ENCODE peak calls at places on chromosomes 7 and 10, in four cellular contexts. Z, D, U and K are unnamed samples.

GRCh38 chr7:28410628-28411578 is 1.4 kb upstream of the CREB5 start:
- DNase-seq in Z (no peak), D (no peak), U (no peak), K (no peak)

GRCh38 chr10:33661580-33662269 is 327.3 kb upstream of the NRP1 start:
- DNase-seq in Z (no peak), D (no peak), U (peak; percentile 4), K (no peak)

GRCh38 chr10:8183241-8183704 is 128.8 kb downstream of the GATA3 start:
- DNase-seq in Z (no peak), D (no peak), U (no peak), K (no peak)

GRCh38 chr10:69567920-69568319 is 5.3 kb downstream of the NEUROG3 start:
- DNase-seq in Z (peak; percentile 6), D (no peak), U (no peak), K (peak; percentile 7)

GRCh38 chr10:48614481-48615383 is 9.9 kb upstream of the ARHGAP22 start:
- DNase-seq in Z (no peak), D (no peak), U (no peak), K (no peak)

GRCh38 chr7:67463983-67464382 is 467.4 kb downstream of the TYW1 start:
- DNase-seq in Z (no peak), D (no peak), U (no peak), K (no peak)

GRCh38 chr10:80164596-80164995 is 32.1 kb downstream of the PLAC9 start:
- DNase-seq in Z (no peak), D (no peak), U (no peak), K (no peak)

GRCh38 chr10:62590305-62590704 is 214.2 kb upstream of the ADO start:
- DNase-seq in Z (no peak), D (no peak), U (no peak), K (no peak)

GRCh38 chr10:43809211-43809930 is 160.7 kb upstream of the ZNF32 start:
- DNase-seq in Z (peak; percentile 79), D (peak; percentile 75), U (no peak), K (no peak)

GRCh38 chr10:78875932-78876331 is 192.8 kb upstream of the ZMIZ1 start:
- DNase-seq in Z (no peak), D (no peak), U (no peak), K (no peak)

GRCh38 chr10:8130973-8131911 is 76.8 kb downstream of the GATA3 start:
- DNase-seq in Z (no peak), D (no peak), U (no peak), K (no peak)

GRCh38 chr10:6601224-6601805 is 21.2 kb upstream of the PRKCQ start:
- DNase-seq in Z (no peak), D (no peak), U (no peak), K (no peak)

GRCh38 chr7:93719546-93719945 is 145.0 kb upstream of the CALCR start:
- DNase-seq in Z (no peak), D (no peak), U (no peak), K (no peak)

GRCh38 chr10:71887767-71888166 is 36.7 kb upstream of the PSAP start:
- DNase-seq in Z (no peak), D (no peak), U (no peak), K (no peak)

GRCh38 chr7:116728413-116728812 is 56.4 kb downstream of the MET start:
- DNase-seq in Z (no peak), D (no peak), U (no peak), K (no peak)

GRCh38 chr7:25598765-25599164 is 370.5 kb upstream of the NPVF start:
- DNase-seq in Z (no peak), D (no peak), U (no peak), K (no peak)

GRCh38 chr10:47165711-47166404 is 134.1 kb upstream of the GDF10 start:
- DNase-seq in Z (peak; percentile 45), D (no peak), U (no peak), K (no peak)

GRCh38 chr7:115910541-115911164 is 119.9 kb downstream of the TFEC start:
- DNase-seq in Z (no peak), D (no peak), U (no peak), K (peak; percentile 8)

GRCh38 chr7:32275216-32275979 is 205.2 kb upstream of the PDE1C start:
- DNase-seq in Z (no peak), D (no peak), U (no peak), K (no peak)

GRCh38 chr7:55148571-55148970 is 129.8 kb downstream of the EGFR start:
- DNase-seq in Z (no peak), D (no peak), U (no peak), K (no peak)

GRCh38 chr10:123986736-123987135 is 95.1 kb upstream of the CPXM2 start:
- DNase-seq in Z (no peak), D (no peak), U (no peak), K (no peak)

GRCh38 chr7:139393621-139394215 is 34.0 kb downstream of the LUC7L2 start:
- DNase-seq in Z (no peak), D (no peak), U (no peak), K (no peak)

GRCh38 chr7:92250603-92251002 is 4.8 kb downstream of the ANKIB1 start:
- DNase-seq in Z (no peak), D (no peak), U (no peak), K (no peak)

GRCh38 chr10:72315611-72316385 is 38.9 kb downstream of the DNAJB12 start:
- DNase-seq in Z (no peak), D (no peak), U (peak; percentile 50), K (peak; percentile 99)

GRCh38 chr10:34824870-34825269 is 9.8 kb upstream of the PARD3 start:
- DNase-seq in Z (no peak), D (no peak), U (no peak), K (no peak)

GRCh38 chr7:82572195-82572880 is 128.8 kb upstream of the CACNA2D1 start:
- DNase-seq in Z (peak; percentile 73), D (peak; percentile 24), U (peak; percentile 70), K (peak; percentile 48)

GRCh38 chr10:6382081-6382480 is 179.3 kb downstream of the PFKFB3 start:
- DNase-seq in Z (peak; percentile 61), D (no peak), U (no peak), K (no peak)

GRCh38 chr7:100744605-100745004 is 11.2 kb downstream of the ZAN start:
- DNase-seq in Z (no peak), D (no peak), U (no peak), K (no peak)

GRCh38 chr7:100739934-100740333 is 6.5 kb downstream of the ZAN start:
- DNase-seq in Z (no peak), D (no peak), U (no peak), K (no peak)

DNA sequence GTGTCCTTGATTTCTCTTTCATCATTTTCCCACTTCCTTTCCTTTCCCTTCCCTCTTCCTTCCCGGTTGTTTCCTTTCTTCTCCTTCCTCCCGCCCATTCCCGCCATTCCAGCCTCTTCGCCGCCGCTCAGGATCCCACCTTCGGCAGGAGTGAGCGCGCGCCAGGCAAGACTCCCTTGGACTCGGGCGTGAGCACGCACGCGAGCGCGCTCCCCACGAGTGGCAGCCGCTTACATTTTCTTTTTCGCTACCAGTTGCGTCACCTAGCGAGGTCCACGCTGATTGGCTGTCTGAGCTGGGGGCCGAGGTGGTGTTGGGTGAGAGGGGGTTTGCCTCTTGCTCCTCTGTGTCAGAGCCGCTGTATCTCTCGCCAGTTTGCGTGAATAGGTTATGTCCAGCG is 11.8 kb downstream of the ZAN start:
- DNase-seq in Z (no peak), D (no peak), U (no peak), K (no peak)
- H3K4me3 ChIP-seq in Z (peak overlapping the region; percentile 52), D (peak overlapping the region; percentile 50), U (peak overlapping the region; percentile 68), K (no peak overlapping the region)

DNA sequence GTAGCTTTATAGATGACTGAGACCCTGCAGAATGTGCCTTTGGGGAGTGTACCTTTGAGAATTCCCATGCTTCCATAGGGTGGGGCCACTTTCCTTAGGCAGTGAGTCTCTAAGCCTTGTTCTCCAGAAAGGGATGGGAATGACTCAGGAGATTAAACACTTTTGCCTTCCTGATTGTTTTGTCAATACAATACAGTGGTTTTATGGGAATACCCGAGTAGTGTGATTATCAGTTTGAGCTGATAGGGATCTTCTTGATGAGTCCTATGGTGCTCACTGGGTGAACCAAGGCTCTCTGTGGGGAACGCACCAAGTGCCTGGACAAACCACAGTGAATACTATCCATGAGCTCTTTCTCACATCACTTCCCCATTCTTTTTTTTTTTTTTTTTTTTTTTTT is 6.3 kb downstream of the MYOF start:
- DNase-seq in Z (no peak), D (no peak), U (no peak), K (no peak)
- H3K4me3 ChIP-seq in Z (no peak overlapping the region), D (no peak overlapping the region), U (no peak overlapping the region), K (no peak overlapping the region)

GRCh38 chr7:22219036-22219435 is 137.9 kb downstream of the RAPGEF5 start:
- DNase-seq in Z (no peak), D (no peak), U (no peak), K (no peak)
- H3K4me3 ChIP-seq in Z (no peak overlapping the region), D (no peak overlapping the region), U (peak overlapping the region; percentile 68), K (no peak overlapping the region)

GRCh38 chr7:76515999-76516443 is 5.7 kb downstream of the UPK3B start:
- DNase-seq in Z (no peak), D (no peak), U (no peak), K (no peak)
- H3K4me3 ChIP-seq in Z (no peak overlapping the region), D (no peak overlapping the region), U (no peak overlapping the region), K (no peak overlapping the region)